ENCODE peak calls at places on chromosome 12, in seven cellular contexts. Y is cardiac muscle cell, G is GM06990, H is NB4, R is nephron progenitor cell, N is foreskin fibroblast, V is heart right ventricle. I is an unnamed sample.

GRCh38 chr12:49322708-49323523 is at the start of gene TROAP:
- DNase-seq in Y (peak; percentile 99), G (peak; percentile 97), H (peak; percentile 99), R (peak; percentile 96), N (peak; percentile 98), V (peak; percentile 98), I (peak; percentile 97)

GRCh38 chr12:91043408-91043807 is 14.4 kb downstream of the KERA start:
- DNase-seq in Y (peak; percentile 12), G (no peak), H (no peak), R (no peak), N (no peak), V (no peak), I (no peak)

GRCh38 chr12:9773216-9773877 is 12.6 kb upstream of the CD69 start:
- DNase-seq in Y (no peak), G (no peak), H (no peak), R (no peak), N (no peak), V (no peak), I (no peak)

GRCh38 chr12:27434673-27435565 is 11.6 kb upstream of the SMCO2 start:
- DNase-seq in Y (no peak), G (peak; percentile 23), H (peak; percentile 54), R (peak; percentile 21), N (peak; percentile 18), V (no peak), I (no peak)

GRCh38 chr12:264269-264668 is 1.6 kb upstream of the SLC6A13 start:
- DNase-seq in Y (no peak), G (no peak), H (no peak), R (no peak), N (no peak), V (no peak), I (no peak)

GRCh38 chr12:22234561-22234960 is 99.9 kb downstream of the ST8SIA1 start:
- DNase-seq in Y (no peak), G (no peak), H (no peak), R (no peak), N (peak; percentile 70), V (no peak), I (no peak)

GRCh38 chr12:19546027-19546426 is 106.7 kb downstream of the AEBP2 start:
- DNase-seq in Y (peak; percentile 4), G (no peak), H (no peak), R (no peak), N (peak; percentile 40), V (peak; percentile 13), I (no peak)

GRCh38 chr12:46402861-46403731 is 30.5 kb upstream of the SLC38A2 start:
- DNase-seq in Y (no peak), G (no peak), H (no peak), R (no peak), N (no peak), V (no peak), I (no peak)

GRCh38 chr12:120775862-120776552 is 50.4 kb downstream of the ACADS start:
- DNase-seq in Y (no peak), G (no peak), H (no peak), R (no peak), N (no peak), V (no peak), I (no peak)

GRCh38 chr12:38327356-38327755 is 10.8 kb downstream of the ALG10B start:
- DNase-seq in Y (no peak), G (no peak), H (no peak), R (no peak), N (no peak), V (no peak), I (no peak)

GRCh38 chr12:90174198-90174510 is 465.5 kb upstream of the ATP2B1 start:
- DNase-seq in Y (no peak), G (no peak), H (peak; percentile 23), R (no peak), N (no peak), V (no peak), I (no peak)

GRCh38 chr12:121996050-121996944 is 25.4 kb upstream of the BCL7A start:
- DNase-seq in Y (peak; percentile 5), G (no peak), H (no peak), R (no peak), N (no peak), V (no peak), I (no peak)

GRCh38 chr12:7078163-7078562 is 14.1 kb downstream of the C1R start:
- DNase-seq in Y (no peak), G (no peak), H (no peak), R (no peak), N (no peak), V (no peak), I (no peak)

GRCh38 chr12:132275110-132275531 is 54.3 kb downstream of the GALNT9 start:
- DNase-seq in Y (no peak), G (no peak), H (peak; percentile 40), R (peak; percentile 56), N (peak; percentile 21), V (no peak), I (peak; percentile 94)

DNA sequence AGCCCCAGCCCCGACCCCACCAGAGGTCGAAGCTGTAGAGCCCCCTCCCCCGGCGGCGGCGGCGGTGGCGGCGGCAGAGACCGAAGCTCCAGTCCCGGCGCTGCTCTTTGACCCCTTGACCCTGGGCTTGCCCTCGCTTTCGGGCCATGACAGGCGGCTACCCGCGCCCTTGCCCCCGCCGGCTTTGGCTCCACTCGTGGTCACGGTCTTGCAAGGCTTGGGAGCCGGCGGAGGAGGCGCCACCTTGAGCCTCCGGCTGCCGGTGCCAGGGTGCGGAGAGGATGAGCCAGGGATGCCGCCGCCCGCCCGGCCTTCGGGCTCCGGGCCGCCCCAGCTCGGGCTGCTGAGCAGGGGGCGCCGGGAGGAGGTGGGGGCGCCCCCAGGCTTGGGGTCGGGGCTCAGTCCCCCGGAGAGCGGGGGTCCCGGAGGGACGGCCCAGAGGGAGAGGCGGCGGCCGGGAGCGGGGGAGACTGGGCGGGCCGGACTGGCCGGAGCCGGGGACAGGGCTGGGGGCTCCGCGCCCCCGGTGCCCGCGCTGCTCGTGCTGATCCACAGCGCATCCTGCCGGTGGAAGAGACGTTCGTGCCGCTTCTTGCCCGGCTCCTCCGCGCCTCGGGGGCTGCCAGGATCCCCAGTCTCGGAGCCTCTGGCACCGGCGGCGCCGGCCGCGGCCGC is 938 bp downstream of the AGAP2 start:
- DNase-seq in Y (peak; percentile 43), G (no peak), H (no peak), R (peak; percentile 64), N (no peak), V (no peak), I (no peak)
- TF ChIP-seq CTCF in Y (peak; percentile 37), G (no peak), H (no peak), R (no peak), N (peak; percentile 30), V (no peak), I (peak; percentile 23)

DNA sequence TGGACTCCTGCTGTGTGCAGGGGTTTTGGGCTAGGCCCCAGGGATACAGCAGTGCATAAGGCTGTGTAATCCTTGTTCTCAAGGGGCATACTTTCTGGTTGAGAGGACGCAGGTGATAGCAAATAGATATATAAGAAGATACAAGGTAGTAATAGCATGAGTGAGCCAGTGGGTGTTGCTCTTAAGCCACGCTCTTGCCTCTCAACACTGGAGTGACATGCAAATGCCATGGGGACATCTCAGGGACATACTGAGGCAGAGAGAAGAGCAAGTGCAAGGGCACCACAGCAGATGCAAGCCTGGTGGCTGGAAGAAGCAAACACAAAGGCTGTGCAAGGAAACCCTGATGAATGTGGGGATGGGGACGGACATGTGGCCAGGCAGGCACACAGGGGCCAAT is 223.3 kb downstream of the CHST11 start:
- DNase-seq in Y (no peak), G (no peak), H (peak; percentile 90), R (no peak), N (no peak), V (no peak), I (no peak)
- TF ChIP-seq CTCF in Y (peak; percentile 13), G (peak; percentile 64), H (peak; percentile 51), R (no peak), N (no peak), V (no peak), I (no peak)

DNA sequence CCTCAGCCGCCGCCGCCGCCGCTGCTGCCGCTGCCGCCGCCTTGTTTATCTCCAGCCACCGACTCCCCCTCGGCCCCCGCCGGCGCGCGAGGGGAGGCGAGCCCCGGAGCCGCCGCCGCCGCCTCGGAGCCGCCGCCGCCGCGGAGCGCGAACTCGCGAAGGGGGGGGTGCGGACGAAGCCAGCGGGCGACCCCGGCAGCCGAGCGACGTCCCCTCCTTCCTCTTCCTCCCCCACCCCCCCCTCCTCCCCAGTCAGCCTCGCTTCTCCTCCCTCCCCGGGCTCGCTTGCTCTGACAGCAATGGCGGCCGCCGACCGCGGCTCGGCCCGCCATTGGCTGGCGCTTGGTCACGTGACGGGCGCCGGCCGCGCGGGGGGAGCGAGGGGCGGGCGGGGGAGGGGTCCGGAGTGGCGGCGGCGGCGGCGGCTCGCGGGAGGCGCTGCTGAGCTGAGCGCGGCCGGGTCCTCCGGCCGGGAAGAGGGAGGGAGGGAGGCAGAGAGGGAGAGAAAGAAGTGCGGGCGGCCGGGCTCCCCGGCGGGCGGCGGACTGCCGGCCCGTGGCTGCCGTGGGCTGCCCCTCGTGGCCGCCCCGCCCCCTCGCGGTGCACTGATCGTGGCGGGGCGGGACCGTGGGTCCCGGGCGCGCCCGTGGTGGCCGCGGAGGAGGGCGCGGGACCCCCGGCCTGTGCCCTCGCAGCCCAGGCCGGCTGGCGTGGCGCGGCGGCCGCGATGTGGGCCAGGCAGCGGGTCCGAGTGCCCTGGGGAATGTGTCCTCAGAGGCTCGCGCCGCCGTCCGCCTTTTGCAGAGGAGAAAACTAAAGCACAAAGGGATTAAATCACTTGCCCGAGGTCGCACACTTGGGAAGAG is at the start of gene MED13L:
- DNase-seq in Y (peak; percentile 92), G (peak; percentile 89), H (peak; percentile 96), R (peak; percentile 91), N (peak; percentile 85), V (peak; percentile 87), I (peak; percentile 88)
- TF ChIP-seq CTCF in Y (no peak), G (no peak), H (no peak), R (no peak), N (no peak), V (no peak), I (peak; percentile 65)

GRCh38 chr12:4267904-4268548 is 5.5 kb upstream of the CCND2 start:
- DNase-seq in Y (no peak), G (no peak), H (no peak), R (no peak), N (no peak), V (no peak), I (no peak)

GRCh38 chr12:4268549-4269181 is 4.9 kb upstream of the CCND2 start:
- DNase-seq in Y (no peak), G (no peak), H (peak; percentile 52), R (peak; percentile 30), N (no peak), V (no peak), I (no peak)

GRCh38 chr12:4270670-4271432 is 2.7 kb upstream of the CCND2 start:
- DNase-seq in Y (peak; percentile 49), G (peak; percentile 67), H (peak; percentile 86), R (peak; percentile 71), N (no peak), V (peak; percentile 72), I (no peak)

GRCh38 chr12:4270016-4270669 is 3.4 kb upstream of the CCND2 start:
- DNase-seq in Y (no peak), G (peak; percentile 50), H (no peak), R (no peak), N (no peak), V (no peak), I (no peak)

DNA sequence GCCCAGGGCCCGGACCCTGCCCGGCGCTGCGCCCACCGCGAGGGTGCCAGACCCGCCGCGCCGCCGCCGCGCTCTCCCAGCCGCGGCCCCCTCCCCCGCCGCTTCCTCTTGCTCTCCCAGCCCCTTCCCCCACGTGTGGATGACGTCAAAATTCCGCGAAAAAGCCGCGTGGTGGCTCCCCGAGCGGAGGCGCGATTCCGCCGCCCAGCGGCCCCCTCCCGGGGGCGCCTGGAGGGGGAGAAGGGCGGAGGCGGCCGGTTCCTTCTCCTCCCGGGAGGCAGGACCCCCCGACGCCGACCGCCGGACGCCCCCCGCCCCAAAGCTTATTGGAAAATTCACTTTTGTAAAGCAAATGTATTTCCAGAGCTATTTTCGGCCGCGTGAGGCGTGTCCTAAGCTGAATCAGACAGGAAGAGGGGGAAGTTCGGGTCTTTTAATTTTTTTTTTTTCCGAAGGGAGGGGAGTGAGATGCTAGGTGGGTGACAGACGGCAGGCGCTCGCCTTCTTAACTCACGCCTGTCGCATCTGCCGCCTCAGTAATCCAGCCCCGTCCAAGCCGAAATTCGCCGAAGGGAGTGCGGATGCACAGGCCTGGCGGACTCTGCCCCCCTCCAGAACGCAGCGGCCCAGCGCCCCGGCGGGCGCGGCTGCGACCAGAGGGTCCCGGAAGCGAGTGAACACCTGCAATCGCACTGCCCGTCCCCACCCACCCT is 4.1 kb upstream of the CCND2 start:
- DNase-seq in Y (peak; percentile 87), G (peak; percentile 87), H (peak; percentile 92), R (peak; percentile 87), N (no peak), V (peak; percentile 94), I (peak; percentile 75)
- TF ChIP-seq CTCF in Y (peak; percentile 8), G (peak; percentile 41), H (peak; percentile 10), R (no peak), N (no peak), V (no peak), I (no peak)

I was measured in dorsolateral prefrontal cortex.